ENCODE peak calls at places on chromosomes 2 and 18, in nine cellular contexts. One of them, this sample, is unnamed.
A peak's percentile ranks its signal among the peaks of the same experiment; 100 is the strongest.

GRCh38 chr2:151878655-151879563 is 50.7 kb upstream of the ARL5A start:
- DNase-seq in HCT116: peak; percentile 46
- DNase-seq in transverse colon: no peak
- DNase-seq in stomach: no peak
- DNase-seq in GM12878: no peak
- DNase-seq in K562: no peak
- DNase-seq in prostate gland: no peak
- DNase-seq in upper lobe of left lung: no peak
- DNase-seq in spleen: no peak
- DNase-seq in this sample: no peak

GRCh38 chr18:25230658-25231326 is 121.2 kb downstream of the ZNF521 start:
- DNase-seq in HCT116: no peak
- DNase-seq in transverse colon: peak; percentile 39
- DNase-seq in stomach: peak; percentile 60
- DNase-seq in GM12878: no peak
- DNase-seq in K562: no peak
- DNase-seq in prostate gland: peak; percentile 79
- DNase-seq in upper lobe of left lung: no peak
- DNase-seq in spleen: peak; percentile 78
- DNase-seq in this sample: peak; percentile 87

GRCh38 chr18:22180722-22181121 is 11.3 kb downstream of the GATA6 start:
- DNase-seq in HCT116: no peak
- DNase-seq in transverse colon: no peak
- DNase-seq in stomach: no peak
- DNase-seq in GM12878: no peak
- DNase-seq in K562: no peak
- DNase-seq in prostate gland: no peak
- DNase-seq in upper lobe of left lung: peak; percentile 13
- DNase-seq in spleen: no peak
- DNase-seq in this sample: no peak

GRCh38 chr18:45248240-45248903 is 366.9 kb upstream of the SLC14A2 start:
- DNase-seq in HCT116: no peak
- DNase-seq in transverse colon: no peak
- DNase-seq in stomach: no peak
- DNase-seq in GM12878: no peak
- DNase-seq in K562: no peak
- DNase-seq in prostate gland: peak; percentile 51
- DNase-seq in upper lobe of left lung: no peak
- DNase-seq in spleen: no peak
- DNase-seq in this sample: no peak

GRCh38 chr2:64142817-64143153 is 1.4 kb downstream of the PELI1 start:
- DNase-seq in HCT116: no peak
- DNase-seq in transverse colon: no peak
- DNase-seq in stomach: no peak
- DNase-seq in GM12878: no peak
- DNase-seq in K562: no peak
- DNase-seq in prostate gland: no peak
- DNase-seq in upper lobe of left lung: no peak
- DNase-seq in spleen: no peak
- DNase-seq in this sample: no peak

GRCh38 chr2:217683096-217683870 is 319.5 kb downstream of the TNS1 start:
- DNase-seq in HCT116: no peak
- DNase-seq in transverse colon: no peak
- DNase-seq in stomach: no peak
- DNase-seq in GM12878: no peak
- DNase-seq in K562: no peak
- DNase-seq in prostate gland: no peak
- DNase-seq in upper lobe of left lung: no peak
- DNase-seq in spleen: no peak
- DNase-seq in this sample: no peak

GRCh38 chr2:203689424-203690109 is 16.9 kb upstream of the CD28 start:
- DNase-seq in HCT116: no peak
- DNase-seq in transverse colon: no peak
- DNase-seq in stomach: no peak
- DNase-seq in GM12878: peak; percentile 53
- DNase-seq in K562: no peak
- DNase-seq in prostate gland: no peak
- DNase-seq in upper lobe of left lung: no peak
- DNase-seq in spleen: no peak
- DNase-seq in this sample: no peak

GRCh38 chr2:10839813-10840212 is 27.2 kb upstream of the PDIA6 start:
- DNase-seq in HCT116: no peak
- DNase-seq in transverse colon: no peak
- DNase-seq in stomach: no peak
- DNase-seq in GM12878: no peak
- DNase-seq in K562: no peak
- DNase-seq in prostate gland: no peak
- DNase-seq in upper lobe of left lung: no peak
- DNase-seq in spleen: no peak
- DNase-seq in this sample: no peak

GRCh38 chr2:181923123-181923522 is 31.6 kb downstream of the ITPRID2 start:
- DNase-seq in HCT116: no peak
- DNase-seq in transverse colon: no peak
- DNase-seq in stomach: no peak
- DNase-seq in GM12878: no peak
- DNase-seq in K562: no peak
- DNase-seq in prostate gland: no peak
- DNase-seq in upper lobe of left lung: no peak
- DNase-seq in spleen: no peak
- DNase-seq in this sample: no peak

GRCh38 chr18:48634491-48634890 is 95.7 kb downstream of the CTIF start:
- DNase-seq in HCT116: no peak
- DNase-seq in transverse colon: no peak
- DNase-seq in stomach: no peak
- DNase-seq in GM12878: no peak
- DNase-seq in K562: no peak
- DNase-seq in prostate gland: no peak
- DNase-seq in upper lobe of left lung: no peak
- DNase-seq in spleen: no peak
- DNase-seq in this sample: no peak

GRCh38 chr2:224892574-224893204 is 149.6 kb downstream of the DOCK10 start:
- DNase-seq in HCT116: no peak
- DNase-seq in transverse colon: no peak
- DNase-seq in stomach: no peak
- DNase-seq in GM12878: no peak
- DNase-seq in K562: no peak
- DNase-seq in prostate gland: no peak
- DNase-seq in upper lobe of left lung: no peak
- DNase-seq in spleen: no peak
- DNase-seq in this sample: no peak

GRCh38 chr2:211413746-211414145 is 857.3 kb downstream of the CPS1 start:
- DNase-seq in HCT116: no peak
- DNase-seq in transverse colon: no peak
- DNase-seq in stomach: no peak
- DNase-seq in GM12878: no peak
- DNase-seq in K562: no peak
- DNase-seq in prostate gland: no peak
- DNase-seq in upper lobe of left lung: no peak
- DNase-seq in spleen: no peak
- DNase-seq in this sample: no peak

GRCh38 chr18:77116201-77117080 is 16.1 kb downstream of the MBP start:
- DNase-seq in HCT116: no peak
- DNase-seq in transverse colon: no peak
- DNase-seq in stomach: no peak
- DNase-seq in GM12878: no peak
- DNase-seq in K562: no peak
- DNase-seq in prostate gland: no peak
- DNase-seq in upper lobe of left lung: no peak
- DNase-seq in spleen: no peak
- DNase-seq in this sample: peak; percentile 53

GRCh38 chr18:38644875-38645641 is 1079.5 kb upstream of the CELF4 start:
- DNase-seq in HCT116: no peak
- DNase-seq in transverse colon: no peak
- DNase-seq in stomach: no peak
- DNase-seq in GM12878: no peak
- DNase-seq in K562: no peak
- DNase-seq in prostate gland: no peak
- DNase-seq in upper lobe of left lung: no peak
- DNase-seq in spleen: no peak
- DNase-seq in this sample: no peak
- H3K27ac ChIP-seq in HCT116: no peak overlapping the region
- H3K27ac ChIP-seq in transverse colon: no peak overlapping the region
- H3K27ac ChIP-seq in stomach: no peak overlapping the region
- H3K27ac ChIP-seq in GM12878: no peak overlapping the region
- H3K27ac ChIP-seq in K562: no peak overlapping the region
- H3K27ac ChIP-seq in prostate gland: no peak overlapping the region
- H3K27ac ChIP-seq in upper lobe of left lung: no peak overlapping the region
- H3K27ac ChIP-seq in spleen: no peak overlapping the region
- H3K27ac ChIP-seq in this sample: no peak overlapping the region

DNA sequence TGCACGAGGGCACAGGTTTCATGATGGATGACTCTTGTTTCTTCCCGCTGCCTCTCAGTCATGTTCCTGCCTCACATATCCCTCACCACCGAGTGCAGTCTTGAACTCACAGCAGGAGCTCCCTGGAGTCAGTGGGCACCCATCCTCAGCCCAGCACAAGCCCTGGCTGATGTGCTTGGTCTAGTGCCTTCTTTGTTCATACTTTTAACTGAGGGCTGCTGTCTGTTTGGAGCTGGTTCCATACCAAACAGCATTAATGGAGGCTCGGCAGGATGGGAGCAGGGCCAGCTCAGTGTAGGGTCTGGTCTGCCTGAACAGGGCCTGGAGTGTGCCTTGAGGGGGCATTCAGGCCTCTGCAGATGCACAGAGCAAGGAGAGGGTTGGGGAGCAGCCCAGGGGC is 54.5 kb upstream of the GLI2 start:
- DNase-seq in HCT116: no peak
- DNase-seq in transverse colon: no peak
- DNase-seq in stomach: no peak
- DNase-seq in GM12878: no peak
- DNase-seq in K562: no peak
- DNase-seq in prostate gland: no peak
- DNase-seq in upper lobe of left lung: no peak
- DNase-seq in spleen: peak; percentile 54
- DNase-seq in this sample: no peak
- TF ChIP-seq POLR2AphosphoS5 in HCT116: no peak
- TF ChIP-seq POLR2AphosphoS5 in transverse colon: no peak
- TF ChIP-seq POLR2AphosphoS5 in stomach: no peak
- TF ChIP-seq POLR2AphosphoS5 in GM12878: no peak
- TF ChIP-seq POLR2AphosphoS5 in K562: no peak
- TF ChIP-seq POLR2AphosphoS5 in prostate gland: no peak
- TF ChIP-seq POLR2AphosphoS5 in upper lobe of left lung: no peak
- TF ChIP-seq POLR2AphosphoS5 in spleen: no peak
- TF ChIP-seq POLR2AphosphoS5 in this sample: no peak

DNA sequence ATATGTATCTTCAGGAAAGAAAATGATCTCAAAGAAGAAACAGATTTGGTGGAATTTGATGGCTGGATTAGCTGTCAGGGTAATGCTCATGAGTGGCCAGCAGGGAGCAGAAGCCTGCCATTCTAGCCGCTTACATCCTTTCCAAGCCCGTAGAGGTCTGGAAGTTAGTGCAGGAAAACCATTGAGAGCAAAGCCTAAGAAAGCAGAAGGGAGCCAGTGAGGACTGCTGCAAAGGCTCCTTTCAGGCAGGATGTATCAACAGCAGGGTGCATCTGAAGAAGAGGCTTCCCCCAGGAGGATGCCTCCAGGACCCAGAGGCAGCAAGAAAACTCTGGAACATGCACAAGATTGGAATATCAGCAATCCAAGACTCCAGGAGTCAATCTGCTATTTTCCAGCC is 22.9 kb upstream of the LBH start:
- DNase-seq in HCT116: peak; percentile 47
- DNase-seq in transverse colon: peak; percentile 64
- DNase-seq in stomach: peak; percentile 70
- DNase-seq in GM12878: no peak
- DNase-seq in K562: peak; percentile 65
- DNase-seq in prostate gland: peak; percentile 62
- DNase-seq in upper lobe of left lung: no peak
- DNase-seq in spleen: no peak
- DNase-seq in this sample: no peak
- TF ChIP-seq POLR2A in HCT116: no peak
- TF ChIP-seq POLR2A in transverse colon: no peak
- TF ChIP-seq POLR2A in stomach: no peak
- TF ChIP-seq POLR2A in GM12878: no peak
- TF ChIP-seq POLR2A in K562: no peak
- TF ChIP-seq POLR2A in prostate gland: no peak
- TF ChIP-seq POLR2A in upper lobe of left lung: no peak
- TF ChIP-seq POLR2A in spleen: no peak
- TF ChIP-seq POLR2A in this sample: no peak

GRCh38 chr2:43276517-43276931 is 50.1 kb upstream of the ZFP36L2 start:
- DNase-seq in HCT116: no peak
- DNase-seq in transverse colon: no peak
- DNase-seq in stomach: no peak
- DNase-seq in GM12878: no peak
- DNase-seq in K562: no peak
- DNase-seq in prostate gland: no peak
- DNase-seq in upper lobe of left lung: no peak
- DNase-seq in spleen: no peak
- DNase-seq in this sample: no peak

GRCh38 chr2:43276962-43277383 is 50.6 kb upstream of the ZFP36L2 start:
- DNase-seq in HCT116: no peak
- DNase-seq in transverse colon: no peak
- DNase-seq in stomach: peak; percentile 63
- DNase-seq in GM12878: no peak
- DNase-seq in K562: no peak
- DNase-seq in prostate gland: peak; percentile 20
- DNase-seq in upper lobe of left lung: no peak
- DNase-seq in spleen: no peak
- DNase-seq in this sample: peak; percentile 55

GRCh38 chr2:43273477-43273876 is 47.1 kb upstream of the ZFP36L2 start:
- DNase-seq in HCT116: no peak
- DNase-seq in transverse colon: no peak
- DNase-seq in stomach: no peak
- DNase-seq in GM12878: no peak
- DNase-seq in K562: no peak
- DNase-seq in prostate gland: no peak
- DNase-seq in upper lobe of left lung: no peak
- DNase-seq in spleen: no peak
- DNase-seq in this sample: no peak

GRCh38 chr2:43274721-43275120 is 48.3 kb upstream of the ZFP36L2 start:
- DNase-seq in HCT116: no peak
- DNase-seq in transverse colon: no peak
- DNase-seq in stomach: no peak
- DNase-seq in GM12878: no peak
- DNase-seq in K562: no peak
- DNase-seq in prostate gland: no peak
- DNase-seq in upper lobe of left lung: no peak
- DNase-seq in spleen: no peak
- DNase-seq in this sample: no peak

GRCh38 chr2:43274055-43274454 is 47.6 kb upstream of the ZFP36L2 start:
- DNase-seq in HCT116: no peak
- DNase-seq in transverse colon: no peak
- DNase-seq in stomach: no peak
- DNase-seq in GM12878: no peak
- DNase-seq in K562: no peak
- DNase-seq in prostate gland: no peak
- DNase-seq in upper lobe of left lung: no peak
- DNase-seq in spleen: no peak
- DNase-seq in this sample: no peak
- H3K27ac ChIP-seq in HCT116: no peak overlapping the region
- H3K27ac ChIP-seq in transverse colon: peak overlapping the region; percentile 15
- H3K27ac ChIP-seq in stomach: no peak overlapping the region
- H3K27ac ChIP-seq in GM12878: peak overlapping the region; percentile 8
- H3K27ac ChIP-seq in K562: no peak overlapping the region
- H3K27ac ChIP-seq in prostate gland: no peak overlapping the region
- H3K27ac ChIP-seq in upper lobe of left lung: no peak overlapping the region
- H3K27ac ChIP-seq in spleen: peak overlapping the region; percentile 78
- H3K27ac ChIP-seq in this sample: peak overlapping the region; percentile 59

GRCh38 chr2:113198790-113199612 is 25.2 kb downstream of the PSD4 start:
- DNase-seq in HCT116: peak; percentile 71
- DNase-seq in transverse colon: peak; percentile 88
- DNase-seq in stomach: peak; percentile 89
- DNase-seq in GM12878: no peak
- DNase-seq in K562: peak; percentile 39
- DNase-seq in prostate gland: peak; percentile 76
- DNase-seq in upper lobe of left lung: peak; percentile 98
- DNase-seq in spleen: peak; percentile 96
- DNase-seq in this sample: peak; percentile 86
- TF ChIP-seq POLR2AphosphoS5 in HCT116: peak; percentile 72
- TF ChIP-seq POLR2AphosphoS5 in transverse colon: peak; percentile 62
- TF ChIP-seq POLR2AphosphoS5 in stomach: peak; percentile 60
- TF ChIP-seq POLR2AphosphoS5 in GM12878: peak; percentile 39
- TF ChIP-seq POLR2AphosphoS5 in K562: no peak
- TF ChIP-seq POLR2AphosphoS5 in prostate gland: no peak
- TF ChIP-seq POLR2AphosphoS5 in upper lobe of left lung: peak; percentile 33
- TF ChIP-seq POLR2AphosphoS5 in spleen: peak; percentile 84
- TF ChIP-seq POLR2AphosphoS5 in this sample: no peak

This sample was measured in suprapubic skin.